ENCODE peak calls at places on chromosome 14, in seven cellular contexts. B is ureter; F is NB4; I is DMS153; K is lower leg skin; O is fibroblast of gingiva; T is activated naive CD4-positive, alpha-beta T cell treated with anti-CD3 and anti-CD28 coated beads, Interleukin-2, amount 10 ng/mL, durations not matched to agents 7 days and 5 days. L is an unnamed sample.

GRCh38 chr14:65704850-65705249 is 292.3 kb downstream of the FUT8 start:
- DNase-seq in I (no peak), F (no peak), T (no peak), O (no peak), B (no peak), K (no peak), L (no peak)

GRCh38 chr14:106564058-106564643 is 1037.8 kb downstream of the TMEM121 start:
- DNase-seq in B (no peak), F (peak), O (no peak), T (peak), I (no peak), K (no peak), L (peak)

GRCh38 chr14:87497301-87497700 is 495.7 kb downstream of the GALC start:
- DNase-seq in B (no peak), T (no peak), F (no peak), K (no peak), I (no peak), O (no peak), L (no peak)

GRCh38 chr14:48792376-48793024 is 793.7 kb downstream of the RPS29 start:
- DNase-seq in B (no peak), T (no peak), O (no peak), F (no peak), K (no peak), I (peak), L (no peak)

GRCh38 chr14:90512332-90512951 is 115.6 kb downstream of the CALM1 start:
- DNase-seq in F (no peak), K (no peak), O (no peak), T (no peak), B (no peak), I (no peak), L (peak)

GRCh38 chr14:46820291-46820690 is 168.7 kb upstream of the RPL10L start:
- DNase-seq in O (no peak), I (no peak), K (no peak), T (no peak), F (no peak), B (no peak), L (no peak)

GRCh38 chr14:20630340-20631022 is 11.0 kb downstream of the OR6S1 start:
- DNase-seq in I (no peak), O (no peak), B (no peak), K (no peak), T (no peak), F (peak), L (no peak)

GRCh38 chr14:34354556-34354955 is 107.5 kb downstream of the SPTSSA start:
- DNase-seq in K (no peak), O (no peak), I (no peak), T (no peak), F (no peak), B (no peak), L (no peak)

GRCh38 chr14:72808564-72808963 is 85.3 kb downstream of the DPF3 start:
- DNase-seq in K (no peak), I (no peak), O (no peak), T (no peak), F (no peak), B (no peak), L (no peak)

GRCh38 chr14:92532490-92533163 is 19.0 kb downstream of the RIN3 start:
- DNase-seq in T (peak), F (peak), I (no peak), O (no peak), B (no peak), K (peak), L (no peak)

GRCh38 chr14:63992858-63993257 is 140.1 kb downstream of the SYNE2 start:
- DNase-seq in B (no peak), K (no peak), I (no peak), O (no peak), F (no peak), T (no peak), L (no peak)

GRCh38 chr14:89011327-89011726 is 186.9 kb downstream of the TTC8 start:
- DNase-seq in K (no peak), I (no peak), T (no peak), B (no peak), O (no peak), F (no peak), L (no peak)

GRCh38 chr14:105281354-105282097 is 19.3 kb downstream of the BRF1 start:
- DNase-seq in T (peak), F (peak), O (peak), I (no peak), B (no peak), K (no peak), L (peak)

GRCh38 chr14:104316723-104317499 is 178.5 kb downstream of the KIF26A start:
- DNase-seq in F (no peak), B (peak), K (peak), T (peak), O (no peak), I (no peak), L (no peak)

GRCh38 chr14:24057867-24058259 is 6.1 kb downstream of the CARMIL3 start:
- DNase-seq in T (peak), O (no peak), K (no peak), B (no peak), I (no peak), F (no peak), L (no peak)

GRCh38 chr14:92563359-92563758 is 49.8 kb downstream of the RIN3 start:
- DNase-seq in O (no peak), I (no peak), K (no peak), T (no peak), B (no peak), F (peak), L (no peak)

GRCh38 chr14:95190346-95190840 is 33.1 kb upstream of the DICER1 start:
- DNase-seq in F (no peak), O (no peak), K (no peak), T (no peak), B (no peak), I (no peak), L (no peak)

GRCh38 chr14:82999802-83000201 is 1466.1 kb upstream of the SEL1L start:
- DNase-seq in I (no peak), K (no peak), F (peak), B (no peak), T (no peak), O (no peak), L (peak)

GRCh38 chr14:93980464-93981201 is 4.3 kb upstream of the ASB2 start:
- DNase-seq in T (no peak), K (no peak), F (no peak), B (peak), I (no peak), O (peak), L (no peak)

GRCh38 chr14:70317969-70318634 is 41.4 kb downstream of the COX16 start:
- DNase-seq in F (peak), K (no peak), I (peak), T (no peak), B (no peak), O (peak), L (peak)

GRCh38 chr14:96297000-96297399 is 41.0 kb downstream of the BDKRB1 start:
- DNase-seq in F (peak), O (no peak), K (no peak), B (no peak), I (no peak), T (no peak), L (peak)

GRCh38 chr14:100314724-100315123 is 8.4 kb upstream of the SLC25A47 start:
- DNase-seq in K (no peak), O (no peak), T (no peak), I (no peak), F (no peak), B (no peak), L (no peak)

GRCh38 chr14:101472518-101472849 is 88.8 kb upstream of the DIO3 start:
- DNase-seq in O (no peak), F (no peak), K (peak), B (no peak), T (no peak), I (no peak), L (no peak)

GRCh38 chr14:58805057-58805456 is 167.3 kb downstream of the DACT1 start:
- DNase-seq in F (no peak), I (peak), K (no peak), B (no peak), O (peak), T (no peak), L (no peak)

GRCh38 chr14:71319646-71320045 is 412.4 kb downstream of the PCNX1 start:
- DNase-seq in I (peak), T (no peak), O (peak), F (peak), B (no peak), K (no peak), L (peak)

GRCh38 chr14:39264057-39264456 is 30.3 kb downstream of the MIA2 start:
- DNase-seq in F (no peak), B (no peak), I (no peak), O (no peak), K (no peak), T (no peak), L (no peak)

GRCh38 chr14:52902971-52903385 is 47.9 kb downstream of the FERMT2 start:
- DNase-seq in I (no peak), F (no peak), K (no peak), O (no peak), B (no peak), T (no peak), L (no peak)

GRCh38 chr14:43778956-43779639 is 728.0 kb downstream of the FSCB start:
- DNase-seq in B (no peak), T (no peak), O (no peak), I (no peak), F (no peak), K (no peak), L (no peak)

GRCh38 chr14:104297721-104298401 is 159.5 kb downstream of the KIF26A start:
- DNase-seq in T (no peak), F (no peak), I (no peak), K (peak), B (no peak), O (no peak), L (no peak)

GRCh38 chr14:91354979-91355685 is 62.5 kb downstream of the CCDC88C start:
- DNase-seq in I (peak), O (no peak), K (no peak), F (peak), T (peak), B (no peak), L (no peak)

GRCh38 chr14:88960528-88960927 is 136.1 kb downstream of the TTC8 start:
- DNase-seq in B (no peak), F (no peak), O (no peak), K (no peak), T (no peak), I (no peak), L (no peak)

GRCh38 chr14:90624228-90624627 is 192.0 kb downstream of the TTC7B start:
- DNase-seq in T (no peak), I (no peak), K (no peak), F (peak), B (no peak), O (no peak), L (no peak)

GRCh38 chr14:98093111-98093510 is 1178.9 kb downstream of the BCL11B start:
- DNase-seq in T (no peak), I (no peak), F (no peak), O (no peak), B (no peak), K (no peak), L (no peak)

GRCh38 chr14:102319351-102320032 is at the start of gene ZNF839:
- DNase-seq in I (peak), B (peak), K (peak), T (peak), F (peak), O (peak), L (peak)

GRCh38 chr14:68312884-68313725 is 479.8 kb downstream of the ZFP36L1 start:
- DNase-seq in I (no peak), O (no peak), F (no peak), B (no peak), K (no peak), T (no peak), L (no peak)

GRCh38 chr14:77140937-77141591 is 527 bp downstream of the ZDHHC22 start:
- DNase-seq in I (no peak), K (no peak), T (no peak), B (no peak), O (no peak), F (no peak), L (peak)

GRCh38 chr14:100721568-100721967 is 5.1 kb upstream of the DLK1 start:
- DNase-seq in I (no peak), B (no peak), F (no peak), T (no peak), O (no peak), K (no peak), L (no peak)

GRCh38 chr14:69636051-69636639 is 24.7 kb downstream of the SUSD6 start:
- DNase-seq in O (no peak), F (no peak), K (no peak), T (peak), B (no peak), I (peak), L (no peak)

L was measured in NCI-H526.